ENCODE peak calls at places on chromosomes 6 and 20, in seven cellular contexts. K is ovary, F is esophagus squamous epithelium, W is sigmoid colon, T is IMR-90, S is uterus, X is heart left ventricle. L is an unnamed sample.

GRCh38 chr6:169971171-169971861 is 219.9 kb downstream of the ERMARD start:
- DNase-seq in K (peak), F (no peak), W (peak), T (no peak), S (peak), X (peak), L (peak)

GRCh38 chr20:50189681-50190250 is 864 bp upstream of the CEBPB start:
- DNase-seq in K (peak), F (no peak), W (no peak), T (no peak), S (peak), X (no peak), L (peak)

GRCh38 chr6:39664173-39664572 is 61.0 kb downstream of the KIF6 start:
- DNase-seq in K (no peak), F (no peak), W (no peak), T (no peak), S (no peak), X (no peak), L (no peak)

GRCh38 chr20:41425180-41425884 is 58.7 kb upstream of the EMILIN3 start:
- DNase-seq in K (no peak), F (no peak), W (no peak), T (peak), S (no peak), X (no peak), L (no peak)

GRCh38 chr20:54228841-54229240 is 21.0 kb downstream of the PFDN4 start:
- DNase-seq in K (no peak), F (no peak), W (no peak), T (peak), S (no peak), X (no peak), L (no peak)

GRCh38 chr6:54070025-54070424 is 41.2 kb upstream of the MLIP start:
- DNase-seq in K (no peak), F (no peak), W (no peak), T (no peak), S (no peak), X (no peak), L (no peak)

GRCh38 chr20:41398408-41398807 is 31.8 kb upstream of the EMILIN3 start:
- DNase-seq in K (peak), F (no peak), W (peak), T (peak), S (peak), X (no peak), L (no peak)

GRCh38 chr6:1486387-1486786 is 97.0 kb downstream of the FOXF2 start:
- DNase-seq in K (no peak), F (no peak), W (no peak), T (no peak), S (no peak), X (no peak), L (no peak)

GRCh38 chr6:142952614-142953013 is 7.6 kb upstream of the HIVEP2 start:
- DNase-seq in K (no peak), F (no peak), W (no peak), T (no peak), S (no peak), X (no peak), L (no peak)

GRCh38 chr6:154598403-154598802 is 87.9 kb upstream of the CNKSR3 start:
- DNase-seq in K (no peak), F (no peak), W (no peak), T (no peak), S (no peak), X (no peak), L (no peak)

GRCh38 chr20:63635431-63636141 is 8.7 kb upstream of the GMEB2 start:
- DNase-seq in K (no peak), F (no peak), W (no peak), T (no peak), S (no peak), X (no peak), L (no peak)

GRCh38 chr6:8731874-8732273 is 296.5 kb upstream of the SLC35B3 start:
- DNase-seq in K (no peak), F (no peak), W (no peak), T (no peak), S (no peak), X (no peak), L (no peak)

GRCh38 chr6:89951574-89952360 is 57.5 kb downstream of the GJA10 start:
- DNase-seq in K (peak), F (no peak), W (no peak), T (peak), S (no peak), X (no peak), L (no peak)

GRCh38 chr6:88728756-88729155 is 234.7 kb downstream of the RNGTT start:
- DNase-seq in K (no peak), F (no peak), W (no peak), T (no peak), S (no peak), X (no peak), L (no peak)
- H3K4me3 ChIP-seq in K (no peak), F (no peak), W (no peak), T (no peak), S (no peak), X (no peak), L (no peak)

DNA sequence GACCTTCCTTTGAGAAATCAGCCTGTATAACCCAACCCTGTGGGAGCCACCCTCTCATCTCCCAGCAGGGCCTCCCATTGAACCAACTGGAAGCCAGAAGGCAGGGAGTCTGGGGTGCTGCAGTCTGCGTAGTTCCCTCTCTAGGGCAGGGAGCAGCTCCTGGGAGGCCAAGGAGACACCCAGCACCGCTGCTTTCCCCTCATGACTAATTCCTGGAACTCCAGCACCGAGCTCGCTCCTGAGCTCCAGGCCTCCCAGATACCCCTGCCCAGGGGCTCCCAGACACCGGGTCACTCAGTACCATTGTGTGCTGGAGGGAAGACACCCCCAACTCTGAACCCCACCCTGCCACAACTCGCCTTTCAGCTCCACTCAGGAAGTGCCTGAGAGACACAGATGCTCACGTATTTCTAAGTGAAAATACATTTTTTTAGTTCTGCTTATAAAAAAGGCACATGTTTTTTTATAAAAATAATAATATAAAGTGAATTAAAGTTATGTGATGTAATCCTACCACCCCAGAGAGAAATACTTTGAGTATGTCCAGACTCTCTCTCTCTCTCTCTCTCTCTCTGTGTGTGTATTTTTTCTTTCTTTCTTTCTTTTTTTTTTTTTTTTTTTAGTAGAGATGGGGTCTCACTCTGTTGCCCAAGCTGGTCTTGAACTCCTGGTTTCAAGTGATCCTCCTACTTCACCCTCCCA is 17.5 kb downstream of the PIM1 start:
- DNase-seq in K (no peak), F (no peak), W (no peak), T (no peak), S (no peak), X (no peak), L (no peak)
- H3K27ac ChIP-seq in K (no peak), F (peak), W (no peak), T (no peak), S (no peak), X (no peak), L (no peak)

GRCh38 chr6:35731414-35731735 is 5.5 kb upstream of the ARMC12 start:
- DNase-seq in K (peak), F (peak), W (peak), T (peak), S (peak), X (peak), L (peak)
- TF ChIP-seq POLR2A in K (peak), F (peak), W (peak), T (no peak), S (peak), X (peak), L (no peak)

DNA sequence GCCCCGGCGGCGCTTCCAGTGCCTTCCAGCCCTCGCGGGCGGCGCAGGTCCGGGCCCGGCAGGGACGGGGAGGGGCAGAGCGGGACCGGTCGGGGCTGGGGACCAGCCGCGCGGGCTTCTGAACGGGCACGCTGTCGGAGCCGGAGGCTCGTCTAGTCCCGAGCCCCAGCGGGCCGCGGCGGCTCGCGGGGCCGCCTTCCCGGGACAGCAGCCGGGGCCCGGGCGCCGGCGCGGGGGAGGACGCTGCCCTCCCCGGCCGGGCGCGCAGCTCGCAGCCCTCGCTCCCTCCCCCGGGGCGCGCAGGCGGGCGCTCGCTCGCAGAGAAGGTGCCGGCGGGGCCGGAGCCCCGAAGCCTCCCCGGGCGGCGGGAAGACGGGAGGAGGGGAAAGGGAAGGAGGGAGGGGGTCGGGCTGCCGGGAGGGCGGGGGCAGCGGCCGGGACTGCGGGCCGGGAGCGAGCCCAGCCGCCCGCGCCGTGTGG is 696 bp upstream of the SIRPA start:
- DNase-seq in K (peak), F (no peak), W (peak), T (peak), S (peak), X (peak), L (no peak)
- H3K4me3 ChIP-seq in K (peak), F (peak), W (peak), T (peak), S (peak), X (peak), L (peak)

DNA sequence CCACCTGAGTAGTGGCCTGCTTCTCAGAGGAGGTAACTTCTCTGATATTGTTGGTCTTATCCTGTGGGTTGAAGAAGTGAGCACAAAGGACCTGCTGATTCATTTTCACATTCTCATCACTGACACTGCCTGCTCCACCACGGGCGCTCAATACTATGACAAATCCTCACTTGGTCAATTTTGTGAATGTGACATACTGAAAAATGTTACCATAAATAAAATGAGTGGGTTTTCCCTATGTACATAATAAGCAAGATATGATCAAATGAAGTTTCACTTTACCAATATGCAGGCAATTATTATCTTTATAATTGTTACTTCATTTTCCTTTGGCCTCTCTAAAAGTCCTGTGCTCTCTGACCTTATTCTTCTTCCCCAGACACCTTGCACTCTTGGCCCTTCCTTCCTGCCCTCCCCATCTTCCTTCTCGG is 71.5 kb upstream of the RIPOR2 start:
- DNase-seq in K (no peak), F (no peak), W (no peak), T (no peak), S (no peak), X (no peak), L (no peak)
- H3K27ac ChIP-seq in K (no peak), F (peak), W (peak), T (no peak), S (peak), X (peak), L (peak)

DNA sequence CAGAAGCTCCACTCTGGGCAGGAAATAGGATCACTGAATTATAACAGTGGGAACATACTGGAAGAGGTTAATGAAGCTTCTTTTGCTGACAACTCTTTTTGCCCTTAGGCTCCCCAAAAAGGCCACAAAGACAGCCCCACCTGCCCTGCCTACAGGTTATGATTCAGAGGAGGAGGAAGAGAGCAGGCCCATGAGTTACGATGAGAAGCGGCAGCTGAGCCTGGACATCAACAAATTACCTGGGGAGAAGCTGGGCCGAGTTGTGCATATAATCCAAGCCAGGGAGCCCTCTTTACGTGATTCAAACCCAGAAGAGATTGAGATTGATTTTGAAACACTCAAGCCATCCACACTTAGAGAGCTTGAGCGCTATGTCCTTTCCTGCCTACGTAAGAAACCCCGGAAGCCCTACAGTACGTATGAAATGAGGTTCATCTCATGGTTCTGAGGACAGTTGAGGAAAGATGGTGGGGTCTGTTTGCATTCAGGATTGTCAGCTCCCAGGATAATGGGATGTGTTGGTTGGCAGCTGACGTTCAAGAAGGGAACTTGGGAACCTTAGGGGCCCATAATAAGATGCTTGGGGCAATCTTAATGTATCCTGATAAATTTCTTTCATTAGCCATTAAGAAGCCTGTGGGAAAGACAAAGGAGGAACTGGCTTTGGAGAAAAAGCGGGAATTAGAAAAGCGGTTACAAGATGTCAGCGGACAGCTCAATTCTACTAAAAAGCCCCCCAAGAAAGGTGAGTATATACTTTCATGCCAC is 11.5 kb downstream of the BRD2 start:
- DNase-seq in K (no peak), F (no peak), W (no peak), T (no peak), S (no peak), X (no peak), L (no peak)
- TF ChIP-seq POLR2A in K (no peak), F (no peak), W (no peak), T (no peak), S (no peak), X (no peak), L (no peak)

DNA sequence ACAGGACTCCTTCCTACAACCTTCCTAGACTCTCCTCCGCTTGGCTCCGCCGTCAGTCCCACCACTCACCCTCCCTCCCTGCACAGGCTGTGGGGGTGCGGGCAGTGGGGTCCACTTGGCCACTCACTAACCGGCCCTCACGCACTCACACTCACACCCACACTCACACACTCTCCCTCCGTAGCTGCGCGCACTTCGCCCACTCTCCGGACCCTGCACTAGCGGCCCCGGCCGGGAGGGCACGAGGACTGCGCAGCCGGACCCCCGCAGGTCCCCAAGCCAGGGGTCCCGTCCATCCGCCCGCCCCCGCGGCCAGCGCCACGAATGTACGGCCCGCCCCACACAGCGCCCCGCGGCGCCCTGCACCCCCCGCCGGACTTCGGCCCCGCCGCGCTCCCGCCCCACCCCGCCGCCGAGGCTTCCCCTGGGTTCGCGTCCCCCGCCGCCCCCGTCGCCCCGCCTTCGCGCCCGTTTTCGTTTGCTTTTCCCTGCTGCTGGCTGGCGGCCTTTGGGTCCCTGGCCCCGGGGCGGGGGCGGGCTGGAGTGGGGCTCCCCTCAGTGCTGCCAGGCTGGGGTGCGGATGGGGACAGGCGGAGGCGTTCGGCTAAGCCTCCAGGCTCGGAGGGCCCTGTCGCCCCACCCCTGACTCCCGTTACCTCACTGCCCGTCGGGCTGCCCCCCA is 23.0 kb upstream of the SLC22A7 start:
- DNase-seq in K (no peak), F (no peak), W (no peak), T (no peak), S (no peak), X (no peak), L (no peak)
- H3K4me3 ChIP-seq in K (peak), F (peak), W (peak), T (peak), S (peak), X (peak), L (peak)

GRCh38 chr20:237479-237878 is 10.4 kb downstream of the DEFB129 start:
- DNase-seq in K (no peak), F (no peak), W (no peak), T (peak), S (no peak), X (no peak), L (no peak)
- H3K27ac ChIP-seq in K (no peak), F (no peak), W (no peak), T (no peak), S (no peak), X (no peak), L (peak)

DNA sequence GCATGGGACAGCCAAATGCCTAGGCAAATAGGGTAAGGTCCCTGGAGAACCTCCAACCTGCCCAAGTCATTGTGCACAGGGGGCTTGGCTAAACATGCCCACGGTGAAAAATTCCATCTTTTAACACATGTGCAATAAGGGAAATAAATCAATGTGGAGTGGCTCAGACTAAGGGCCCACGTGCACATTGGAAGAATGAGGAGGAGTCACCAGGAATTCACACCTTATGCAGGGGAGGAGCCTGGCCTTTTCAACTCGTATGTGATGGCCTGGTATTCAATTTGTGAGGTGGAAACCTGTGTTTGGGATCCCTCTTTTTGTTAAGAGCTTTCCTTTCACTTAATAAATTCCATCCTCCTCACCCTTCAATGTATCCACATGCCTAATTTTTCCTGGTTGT is 12.6 kb downstream of the C6orf52 start:
- DNase-seq in K (no peak), F (no peak), W (no peak), T (no peak), S (no peak), X (no peak), L (no peak)
- TF ChIP-seq POLR2A in K (no peak), F (no peak), W (no peak), T (no peak), S (no peak), X (no peak), L (no peak)